ENCODE peak calls at places on chromosomes 16 and 17, in four cellular contexts. M, N, U and F are unnamed samples. For H3K4me1, the result is how much of the 10 kb centered on the place peaks cover.

GRCh38 chr16:51705142-51705541 is 554.1 kb upstream of the SALL1 start:
- DNase-seq in U (no peak), M (no peak), N (no peak), F (no peak)

GRCh38 chr16:9258423-9259051 is 167.1 kb downstream of the HAPSTR1 start:
- DNase-seq in M (no peak), N (peak), U (no peak), F (peak)

GRCh38 chr17:49687878-49688491 is 10.1 kb upstream of the SPOP start:
- DNase-seq in M (peak), N (no peak), U (no peak), F (no peak)

GRCh38 chr16:54160939-54161897 is 125.4 kb downstream of the IRX3 start:
- DNase-seq in M (no peak), N (no peak), U (no peak), F (no peak)

GRCh38 chr16:84120023-84120422 is 3.3 kb upstream of the MBTPS1 start:
- DNase-seq in U (no peak), M (no peak), N (no peak), F (no peak)

GRCh38 chr16:26816885-26817571 is 249.7 kb upstream of the C16orf82 start:
- DNase-seq in U (no peak), N (peak), M (no peak), F (no peak)

GRCh38 chr16:53266156-53266555 is 168.1 kb upstream of the RBL2 start:
- DNase-seq in N (no peak), U (no peak), M (no peak), F (no peak)

GRCh38 chr17:17710728-17711541 is 29.7 kb downstream of the RAI1 start:
- DNase-seq in U (peak), M (no peak), N (peak), F (peak)

GRCh38 chr16:35386619-35387018 is 1927.2 kb downstream of the TP53TG3F start:
- DNase-seq in U (no peak), M (no peak), N (no peak), F (no peak)

GRCh38 chr17:39927928-39928867 is 666 bp downstream of the LRRC3C start:
- DNase-seq in N (peak), U (peak), M (peak), F (peak)

GRCh38 chr16:81251871-81252270 is 13.4 kb downstream of the BCO1 start:
- DNase-seq in N (no peak), M (no peak), U (no peak), F (no peak)

GRCh38 chr16:1340730-1341494 is 7.5 kb downstream of the BAIAP3 start:
- DNase-seq in N (no peak), M (no peak), U (no peak), F (no peak)

GRCh38 chr17:22492331-22492730 is 800.0 kb downstream of the KCNJ18 start:
- DNase-seq in M (no peak), U (no peak), N (no peak), F (no peak)

GRCh38 chr17:48546187-48546923 is 1.4 kb upstream of the HOXB2 start:
- DNase-seq in U (peak), N (no peak), M (no peak), F (no peak)
- H3K4me3 ChIP-seq in U (peak), N (no peak), M (no peak), F (no peak)

DNA sequence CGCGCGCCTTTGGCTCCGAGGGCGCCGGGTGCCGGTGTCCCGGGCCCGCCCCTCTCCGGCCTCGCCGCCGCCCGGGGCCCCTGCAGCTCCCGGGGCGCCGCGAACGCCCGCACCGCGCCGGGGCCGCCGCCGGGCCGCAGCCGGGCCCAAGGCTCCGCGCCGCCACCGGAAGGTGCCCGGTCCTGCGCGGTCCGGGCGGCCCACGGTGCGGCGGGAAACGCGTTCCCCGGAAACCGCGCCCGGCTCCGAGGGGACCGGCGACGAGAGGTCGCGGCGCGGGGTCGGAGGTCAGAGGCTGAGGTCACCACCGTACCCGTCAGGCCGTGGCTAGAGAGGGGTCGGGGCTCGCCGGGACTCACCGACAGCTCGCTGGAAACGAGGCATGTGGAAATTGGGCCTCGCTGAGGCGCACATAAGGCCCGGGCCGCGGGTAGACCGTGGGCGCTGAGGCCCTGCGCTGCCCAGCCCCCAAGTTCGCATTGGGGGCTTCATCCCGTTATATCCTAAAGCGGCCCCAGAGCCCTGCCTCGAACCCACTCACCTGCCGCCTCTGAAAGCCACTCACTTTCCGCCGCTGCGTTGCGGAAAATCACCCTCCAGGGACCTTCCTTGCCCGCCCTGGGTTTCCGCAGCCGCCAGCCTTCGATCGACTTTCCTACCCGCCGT is at the start of gene DUS1L:
- DNase-seq in U (peak), M (peak), N (peak), F (peak)
- TF ChIP-seq POLR2A in U (no peak), M (peak), N (peak), F (peak)

GRCh38 chr17:28726396-28726911 is 421 bp upstream of the TLCD1 start:
- DNase-seq in U (peak), M (peak), N (peak), F (no peak)
- H3K4me1 ChIP-seq in U (under half), M (half or more), N (under half), F (under half)

GRCh38 chr16:68759062-68759461 is 22.0 kb downstream of the CDH1 start:
- DNase-seq in M (no peak), N (no peak), U (no peak), F (no peak)

GRCh38 chr16:68768170-68768569 is 31.1 kb downstream of the CDH1 start:
- DNase-seq in N (no peak), U (no peak), M (no peak), F (no peak)

GRCh38 chr16:68764866-68765265 is 27.8 kb downstream of the CDH1 start:
- DNase-seq in N (no peak), U (no peak), M (no peak), F (no peak)

GRCh38 chr16:68760671-68761275 is 23.7 kb downstream of the CDH1 start:
- DNase-seq in U (no peak), N (peak), M (no peak), F (no peak)

DNA sequence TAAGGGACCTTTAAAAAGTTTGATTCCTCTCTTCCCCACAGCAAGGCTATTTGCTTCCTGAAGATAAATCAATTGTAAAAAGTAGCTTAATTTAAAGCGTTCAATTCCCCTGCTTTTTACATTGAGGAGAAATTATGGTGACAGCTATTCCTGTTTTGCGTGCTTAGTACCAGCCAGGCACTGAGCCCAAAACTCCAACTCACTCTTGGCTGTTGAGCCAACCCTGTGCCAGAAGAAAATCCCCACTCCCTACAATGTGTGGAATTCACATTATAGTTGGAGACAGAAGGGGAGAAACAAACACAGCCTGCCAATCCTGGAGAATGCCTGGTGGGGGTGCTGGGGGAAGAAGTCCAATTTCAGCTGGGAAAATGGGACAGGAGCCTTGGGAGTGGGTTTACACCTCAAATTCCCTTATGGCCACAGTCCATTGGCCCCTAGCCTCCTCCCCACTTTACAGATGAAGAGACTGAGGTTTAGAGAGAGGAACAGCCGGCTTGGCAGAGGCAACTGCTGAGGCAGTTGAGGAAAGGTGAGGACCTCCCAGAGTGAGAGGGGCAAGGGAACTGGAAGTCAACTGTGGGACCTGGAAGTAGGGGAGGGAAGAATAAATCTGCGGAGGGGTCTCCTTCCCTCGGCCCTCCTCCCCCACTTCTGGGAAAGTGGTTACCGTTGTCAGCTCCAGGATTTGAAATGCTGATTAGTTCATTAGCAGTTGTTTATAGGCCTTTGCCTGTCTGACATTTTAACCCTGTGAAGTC is 26.1 kb downstream of the CDH1 start:
- DNase-seq in M (no peak), N (no peak), U (no peak), F (no peak)
- H3K4me3 ChIP-seq in M (no peak), N (no peak), U (no peak), F (no peak)